ENCODE peak calls at places on chromosome 17, in four cellular contexts. G is BJ, E is neural crest cell, R is HL-60. C is an unnamed sample.

GRCh38 chr17:64785050-64785449 is 122.9 kb upstream of the SMURF2 start:
- DNase-seq in R (no peak), G (no peak), E (no peak), C (no peak)

GRCh38 chr17:11140501-11140900 is 100.5 kb upstream of the SHISA6 start:
- DNase-seq in E (no peak), G (no peak), R (no peak), C (no peak)

GRCh38 chr17:62652251-62653001 is 25.0 kb downstream of the MRC2 start:
- DNase-seq in E (no peak), R (peak; percentile 84), G (no peak), C (peak; percentile 63)

GRCh38 chr17:17537311-17538099 is 41.3 kb upstream of the RASD1 start:
- DNase-seq in R (no peak), G (no peak), E (no peak), C (no peak)

GRCh38 chr17:12536021-12536420 is 129.7 kb upstream of the MYOCD start:
- DNase-seq in R (no peak), G (no peak), E (no peak), C (no peak)

GRCh38 chr17:80068301-80069160 is 32.1 kb downstream of the CCDC40 start:
- DNase-seq in G (no peak), R (no peak), E (no peak), C (no peak)

GRCh38 chr17:2138768-2139167 is 83.9 kb downstream of the HIC1 start:
- DNase-seq in R (peak; percentile 60), G (no peak), E (no peak), C (no peak)

GRCh38 chr17:62703269-62703775 is 75.9 kb downstream of the MRC2 start:
- DNase-seq in R (no peak), G (no peak), E (no peak), C (no peak)

GRCh38 chr17:34135841-34136240 is 119.2 kb upstream of the CCL2 start:
- DNase-seq in E (no peak), G (no peak), R (no peak), C (no peak)

GRCh38 chr17:49525831-49526741 is 31.0 kb downstream of the NGFR start:
- DNase-seq in G (no peak), R (no peak), E (no peak), C (no peak)

GRCh38 chr17:31869031-31869430 is 10.0 kb upstream of the COPRS start:
- DNase-seq in R (no peak), G (no peak), E (no peak), C (no peak)

GRCh38 chr17:27106347-27106981 is 187.4 kb upstream of the WSB1 start:
- DNase-seq in G (no peak), R (no peak), E (no peak), C (no peak)

GRCh38 chr17:64736804-64737492 is 74.8 kb upstream of the SMURF2 start:
- DNase-seq in R (peak; percentile 69), E (peak; percentile 14), G (no peak), C (no peak)

GRCh38 chr17:20207295-20207985 is 198.3 kb downstream of the SPECC1 start:
- DNase-seq in G (no peak), E (no peak), R (no peak), C (no peak)

GRCh38 chr17:28898261-28898955 is 875 bp upstream of the FLOT2 start:
- DNase-seq in R (no peak), E (no peak), G (no peak), C (no peak)

GRCh38 chr17:36921131-36921851 is 16.0 kb upstream of the LHX1 start:
- DNase-seq in R (no peak), G (no peak), E (no peak), C (no peak)

GRCh38 chr17:16444258-16444886 is 29.0 kb downstream of the TRPV2 start:
- DNase-seq in G (no peak), E (no peak), R (no peak), C (no peak)

GRCh38 chr17:8300629-8301242 is 5.5 kb upstream of the SLC25A35 start:
- DNase-seq in G (no peak), R (peak; percentile 40), E (peak; percentile 36), C (peak; percentile 87)

GRCh38 chr17:78923660-78924453 is 1.3 kb downstream of the TIMP2 start:
- DNase-seq in E (no peak), R (peak; percentile 88), G (no peak), C (peak; percentile 75)

GRCh38 chr17:10117085-10117484 is 81.3 kb downstream of the GAS7 start:
- DNase-seq in E (no peak), R (no peak), G (no peak), C (no peak)

GRCh38 chr17:10116267-10116666 is 82.1 kb downstream of the GAS7 start:
- DNase-seq in G (no peak), E (no peak), R (no peak), C (no peak)

GRCh38 chr17:10116676-10117075 is 81.7 kb downstream of the GAS7 start:
- DNase-seq in E (no peak), R (no peak), G (no peak), C (no peak)

GRCh38 chr17:10118788-10119130 is 79.6 kb downstream of the GAS7 start:
- DNase-seq in E (no peak), G (no peak), R (peak; percentile 5), C (no peak)

DNA sequence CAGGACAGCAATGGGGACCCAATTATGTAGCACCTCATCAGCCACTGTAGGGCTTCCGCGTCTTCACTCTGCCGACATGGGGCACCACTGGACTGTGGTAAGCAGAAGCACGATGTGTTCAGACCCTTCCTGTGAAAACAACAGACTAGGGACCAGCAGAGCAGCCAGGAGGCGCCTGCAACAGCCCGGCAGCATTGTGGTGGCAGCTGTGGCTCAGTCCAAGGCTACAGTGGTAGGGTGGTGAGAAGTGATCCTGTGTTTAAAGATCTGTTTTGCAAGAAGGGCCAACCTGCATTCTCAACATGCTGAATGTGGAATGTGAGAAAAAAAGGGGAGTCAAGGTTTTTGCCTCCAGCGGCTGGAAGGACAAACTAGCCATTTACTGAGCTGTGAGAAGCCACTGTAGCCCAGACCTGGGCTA is 80.8 kb downstream of the GAS7 start:
- DNase-seq in G (no peak), R (peak; percentile 82), E (no peak), C (peak; percentile 62)
- TF ChIP-seq CTCF in G (peak; percentile 28), R (no peak), E (no peak), C (peak; percentile 39)

DNA sequence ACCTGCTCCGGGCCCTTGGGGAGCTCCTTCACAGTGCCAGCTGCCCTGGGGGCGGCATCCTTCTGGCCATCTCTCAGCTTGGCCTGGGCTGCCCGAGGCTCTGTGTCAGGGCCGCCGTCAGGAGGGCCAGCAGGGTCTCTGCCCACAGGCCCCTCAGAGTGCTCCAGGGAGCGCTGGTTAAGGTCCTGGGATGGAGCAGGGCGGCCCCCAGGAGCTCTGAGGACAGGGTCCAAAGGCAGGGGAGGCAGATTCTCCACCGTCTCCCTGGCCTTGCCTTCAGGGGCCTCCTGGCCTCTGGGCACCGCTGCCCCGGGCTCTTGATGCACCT is 7.2 kb downstream of the NDUFAF8 start:
- DNase-seq in E (no peak), R (no peak), G (no peak), C (no peak)
- TF ChIP-seq CTCF in E (no peak), R (no peak), G (no peak), C (no peak)

DNA sequence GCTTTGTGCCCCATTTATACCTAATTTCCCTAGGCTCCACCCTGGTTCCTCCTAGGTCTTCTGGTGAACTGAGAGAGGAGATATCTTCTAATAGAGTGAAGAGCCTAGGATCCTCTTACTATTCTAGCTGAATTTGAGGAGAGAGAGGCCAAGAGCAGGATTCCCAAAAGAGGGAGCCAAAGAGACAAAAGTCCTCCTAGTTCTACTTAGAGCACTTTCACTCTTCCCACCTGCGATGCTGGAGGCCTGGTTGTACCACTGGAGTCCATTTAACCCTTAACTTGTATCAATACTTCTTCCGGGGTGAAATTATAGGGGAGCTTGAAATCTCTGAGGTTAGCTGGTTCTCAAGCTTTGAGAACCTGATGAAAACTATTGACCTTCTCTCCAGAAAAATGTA is 3.4 kb upstream of the SSH2 start:
- DNase-seq in R (peak; percentile 17), G (no peak), E (no peak), C (no peak)
- TF ChIP-seq CTCF in R (no peak), G (peak; percentile 51), E (no peak), C (no peak)

GRCh38 chr17:5439446-5439764 is 450 bp upstream of the C1QBP start:
- DNase-seq in R (no peak), G (no peak), E (no peak), C (no peak)
- TF ChIP-seq CTCF in R (no peak), G (no peak), E (peak; percentile 27), C (no peak)

DNA sequence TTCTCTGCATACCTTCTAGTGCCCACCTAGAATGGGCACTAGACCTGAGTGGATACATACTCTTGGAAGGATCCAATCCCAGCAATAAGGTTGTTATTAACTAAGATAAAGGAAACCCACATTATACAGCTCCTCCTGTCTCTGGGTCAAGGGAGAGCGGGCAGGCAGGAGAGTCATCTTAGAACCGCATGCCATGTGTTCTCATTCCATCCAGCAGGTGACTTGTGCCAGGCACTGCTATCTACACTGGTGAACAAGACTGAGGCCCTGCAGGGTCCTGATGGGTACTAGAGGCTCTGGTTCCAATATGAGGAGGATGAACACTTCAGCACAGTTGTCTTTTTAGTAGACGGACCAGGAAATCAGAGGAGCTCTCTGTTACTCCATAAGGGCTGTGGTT is 5.9 kb upstream of the CD300H start:
- DNase-seq in R (no peak), E (no peak), G (no peak), C (no peak)
- TF ChIP-seq CTCF in R (no peak), E (no peak), G (no peak), C (no peak)

GRCh38 chr17:5707482-5707881 is 123.2 kb upstream of the NLRP1 start:
- DNase-seq in G (no peak), E (no peak), R (no peak), C (no peak)

GRCh38 chr17:5706835-5707234 is 122.5 kb upstream of the NLRP1 start:
- DNase-seq in E (peak; percentile 73), G (no peak), R (peak; percentile 29), C (peak; percentile 72)

GRCh38 chr17:5705876-5706420 is 121.6 kb upstream of the NLRP1 start:
- DNase-seq in E (no peak), G (no peak), R (no peak), C (no peak)

GRCh38 chr17:5703736-5704135 is 119.4 kb upstream of the NLRP1 start:
- DNase-seq in R (no peak), G (no peak), E (no peak), C (no peak)

GRCh38 chr17:5705081-5705875 is 121.0 kb upstream of the NLRP1 start:
- DNase-seq in G (no peak), E (peak; percentile 49), R (no peak), C (peak; percentile 42)
- TF ChIP-seq CTCF in G (peak; percentile 39), E (peak; percentile 53), R (no peak), C (peak; percentile 14)

GRCh38 chr17:39183766-39184165 is 13.7 kb downstream of the CACNB1 start:
- DNase-seq in E (no peak), R (no peak), G (no peak), C (no peak)

GRCh38 chr17:39187152-39187830 is 10.2 kb downstream of the CACNB1 start:
- DNase-seq in R (no peak), E (no peak), G (no peak), C (no peak)

GRCh38 chr17:39181303-39181702 is 15.3 kb upstream of the ARL5C start:
- DNase-seq in G (no peak), R (no peak), E (no peak), C (no peak)

GRCh38 chr17:39186481-39187002 is 10.9 kb downstream of the CACNB1 start:
- DNase-seq in R (no peak), E (no peak), G (no peak), C (no peak)

GRCh38 chr17:39183045-39183444 is 14.4 kb downstream of the CACNB1 start:
- DNase-seq in E (no peak), G (no peak), R (no peak), C (no peak)
- TF ChIP-seq CTCF in E (no peak), G (no peak), R (no peak), C (no peak)

GRCh38 chr17:42937712-42938596 is 26.3 kb downstream of the AARSD1 start:
- DNase-seq in E (peak; percentile 26), G (peak; percentile 2), R (peak; percentile 43), C (peak; percentile 59)
- TF ChIP-seq CTCF in E (peak; percentile 68), G (peak; percentile 73), R (peak; percentile 28), C (peak; percentile 43)